ENCODE peak calls at places on chromosomes 4 and X, in six cellular contexts. E, M, N, T, Z and S are unnamed samples.

GRCh38 chrX:110442631-110443030 is 84.0 kb downstream of the RTL9 start:
- DNase-seq in E (peak; percentile 22), N (no peak), M (no peak), T (no peak), Z (no peak), S (no peak)

GRCh38 chr4:150224896-150225591 is 146.8 kb downstream of the DCLK2 start:
- DNase-seq in Z (no peak), M (no peak), E (peak; percentile 98), N (no peak), T (no peak), S (no peak)

GRCh38 chrX:1493877-1494510 is 41.3 kb upstream of the ASMTL start:
- DNase-seq in Z (no peak), E (no peak), M (no peak), N (no peak), T (no peak), S (no peak)

GRCh38 chrX:146238173-146238572 is 420.5 kb downstream of the SLITRK2 start:
- DNase-seq in T (no peak), M (no peak), N (no peak), E (no peak), Z (no peak), S (no peak)

GRCh38 chr4:113449407-113449974 is 312.0 kb downstream of the CAMK2D start:
- DNase-seq in T (no peak), E (peak; percentile 43), M (no peak), Z (no peak), N (no peak), S (no peak)

GRCh38 chrX:100409316-100410082 is 574 bp downstream of the PCDH19 start:
- DNase-seq in M (no peak), T (no peak), Z (no peak), N (no peak), E (peak; percentile 3), S (no peak)

GRCh38 chr4:13162886-13163285 is 321.3 kb downstream of the RAB28 start:
- DNase-seq in T (peak; percentile 74), N (no peak), M (no peak), E (no peak), Z (no peak), S (no peak)

GRCh38 chrX:5823861-5824260 is 404.8 kb downstream of the NLGN4X start:
- DNase-seq in M (no peak), Z (no peak), E (no peak), N (no peak), T (no peak), S (no peak)

GRCh38 chr4:183541081-183542045 is 36.5 kb downstream of the ING2 start:
- DNase-seq in M (no peak), E (peak; percentile 61), Z (no peak), N (no peak), T (peak; percentile 50), S (no peak)

GRCh38 chrX:37423864-37424569 is 74.9 kb downstream of the PRRG1 start:
- DNase-seq in Z (no peak), T (no peak), M (no peak), N (no peak), E (no peak), S (no peak)

GRCh38 chr4:98642991-98643426 is 15.4 kb downstream of the TSPAN5 start:
- DNase-seq in N (no peak), M (no peak), T (no peak), Z (no peak), E (peak; percentile 76), S (no peak)

GRCh38 chr4:2852481-2852881 is 8.8 kb downstream of the ADD1 start:
- DNase-seq in T (peak; percentile 77), M (no peak), E (no peak), Z (peak; percentile 69), N (peak; percentile 80), S (no peak)

GRCh38 chr4:19583827-19584569 is 667.7 kb upstream of the SLIT2 start:
- DNase-seq in M (no peak), E (no peak), T (peak; percentile 42), Z (no peak), N (no peak), S (no peak)

GRCh38 chr4:121736735-121737351 is 28.1 kb downstream of the SMIM43 start:
- DNase-seq in T (no peak), N (no peak), E (peak; percentile 69), M (no peak), Z (peak; percentile 29), S (no peak)

GRCh38 chr4:158170691-158171455 is 2.0 kb downstream of the GASK1B start:
- DNase-seq in T (peak; percentile 91), N (peak; percentile 85), M (no peak), E (peak; percentile 44), Z (peak; percentile 84), S (peak; percentile 67)

GRCh38 chr4:56723201-56723605 is 42.1 kb upstream of the HOPX start:
- DNase-seq in E (no peak), N (no peak), T (no peak), Z (no peak), M (no peak), S (no peak)

GRCh38 chr4:100986360-100986868 is 360.9 kb downstream of the PPP3CA start:
- DNase-seq in T (no peak), Z (no peak), M (no peak), N (no peak), E (peak; percentile 37), S (no peak)

GRCh38 chr4:14809203-14809602 is 193.1 kb upstream of the CPEB2 start:
- DNase-seq in M (no peak), N (no peak), T (no peak), Z (no peak), E (no peak), S (no peak)

GRCh38 chrX:112868586-112868985 is 28.0 kb upstream of the AMOT start:
- DNase-seq in E (peak; percentile 30), T (no peak), M (no peak), N (no peak), Z (no peak), S (no peak)

GRCh38 chrX:72408885-72409284 is 103.2 kb upstream of the CITED1 start:
- DNase-seq in T (no peak), N (no peak), E (no peak), M (no peak), Z (no peak), S (no peak)

GRCh38 chr4:1413221-1413663 is 7.0 kb upstream of the NKX1-1 start:
- DNase-seq in E (no peak), N (no peak), M (no peak), T (no peak), Z (no peak), S (no peak)

GRCh38 chr4:113689394-113689793 is 72.1 kb downstream of the CAMK2D start:
- DNase-seq in Z (no peak), E (no peak), M (no peak), N (no peak), T (no peak), S (no peak)

GRCh38 chrX:46979340-46979739 is 67.1 kb downstream of the JADE3 start:
- DNase-seq in Z (no peak), M (no peak), N (no peak), T (no peak), E (peak; percentile 45), S (no peak)

GRCh38 chr4:8473198-8473919 is 32.8 kb downstream of the TRMT44 start:
- DNase-seq in M (no peak), N (no peak), T (peak; percentile 72), E (no peak), Z (no peak), S (no peak)

GRCh38 chr4:65241257-65241997 is 428.9 kb downstream of the EPHA5 start:
- DNase-seq in M (no peak), E (no peak), N (no peak), T (peak; percentile 14), Z (no peak), S (peak; percentile 75)

GRCh38 chr4:65242156-65242846 is 428.0 kb downstream of the EPHA5 start:
- DNase-seq in Z (no peak), T (peak; percentile 18), M (no peak), N (no peak), E (no peak), S (no peak)
- H3K4me3 ChIP-seq in Z (no peak overlapping the region), T (no peak overlapping the region), M (no peak overlapping the region), N (no peak overlapping the region), E (no peak overlapping the region), S (no peak overlapping the region)

DNA sequence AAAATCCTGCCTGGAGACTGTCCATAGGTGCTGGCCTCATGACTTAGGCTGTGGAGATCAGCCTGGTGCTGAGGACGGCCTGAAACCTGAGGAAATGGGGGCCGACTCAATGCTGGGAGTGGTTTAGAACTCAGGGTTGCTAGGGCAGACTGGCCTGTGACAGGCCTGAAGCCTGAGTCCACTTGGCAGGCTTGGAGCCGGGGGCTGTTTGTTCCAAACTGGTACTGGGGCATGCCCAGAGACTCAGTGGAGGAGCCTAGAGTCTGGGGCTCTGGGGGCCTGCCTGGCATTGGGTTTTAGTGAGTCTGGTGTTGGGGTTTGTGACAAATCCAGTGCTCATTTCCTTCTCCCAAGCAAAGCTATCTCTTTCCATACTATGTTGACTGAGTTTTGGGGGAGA is 489.7 kb upstream of the CNKSR2 start:
- DNase-seq in Z (no peak), E (no peak), N (no peak), T (no peak), M (no peak), S (no peak)
- H3K27ac ChIP-seq in Z (no peak overlapping the region), E (no peak overlapping the region), N (no peak overlapping the region), T (no peak overlapping the region), M (no peak overlapping the region), S (no peak overlapping the region)

GRCh38 chr4:168843635-168844034 is 166.4 kb downstream of the CBR4 start:
- DNase-seq in E (no peak), Z (no peak), M (no peak), T (no peak), N (no peak), S (no peak)

GRCh38 chr4:168846414-168846813 is 163.6 kb downstream of the CBR4 start:
- DNase-seq in Z (no peak), E (no peak), T (no peak), M (no peak), N (no peak), S (no peak)

GRCh38 chr4:168842186-168842585 is 167.9 kb downstream of the CBR4 start:
- DNase-seq in N (no peak), T (no peak), Z (no peak), M (no peak), E (no peak), S (no peak)

GRCh38 chr4:168845897-168846296 is 164.2 kb downstream of the CBR4 start:
- DNase-seq in Z (no peak), M (no peak), T (no peak), N (no peak), E (no peak), S (no peak)

GRCh38 chr4:168844261-168845039 is 165.6 kb downstream of the CBR4 start:
- DNase-seq in T (no peak), Z (no peak), M (no peak), N (no peak), E (peak; percentile 73), S (no peak)
- H3K4me1 ChIP-seq in T (peaks cover 15% of the 10 kb centered on the region), Z (peaks cover 98% of the 10 kb centered on the region), M (peaks cover 19% of the 10 kb centered on the region), N (peaks cover 22% of the 10 kb centered on the region), E (peaks cover 11% of the 10 kb centered on the region), S (peaks cover 79% of the 10 kb centered on the region)

GRCh38 chr4:182245041-182245440 is 1.8 kb downstream of the TENM3 start:
- DNase-seq in M (no peak), N (no peak), T (no peak), Z (no peak), E (no peak), S (no peak)

GRCh38 chr4:182242793-182243192 is 409 bp upstream of the TENM3 start:
- DNase-seq in M (no peak), N (no peak), Z (no peak), T (no peak), E (peak; percentile 11), S (no peak)

GRCh38 chr4:182248295-182248694 is 5.1 kb downstream of the TENM3 start:
- DNase-seq in N (no peak), E (no peak), T (no peak), Z (no peak), M (no peak), S (no peak)

GRCh38 chr4:182245541-182246245 is 2.5 kb downstream of the TENM3 start:
- DNase-seq in T (no peak), E (no peak), M (no peak), N (no peak), Z (no peak), S (no peak)

GRCh38 chr4:182246401-182247205 is 3.4 kb downstream of the TENM3 start:
- DNase-seq in Z (no peak), N (no peak), E (no peak), T (no peak), M (no peak), S (no peak)
- H3K4me3 ChIP-seq in Z (no peak overlapping the region), N (peak overlapping the region; percentile 28), E (no peak overlapping the region), T (peak overlapping the region; percentile 3), M (no peak overlapping the region), S (peak overlapping the region; percentile 3)